ENCODE peak calls at places on chromosomes 5 and 9, in four cellular contexts. Y is body of pancreas, X is esophagus squamous epithelium, D is fibroblast of lung. P is an unnamed sample.

GRCh38 chr5:67338416-67338815 is 141.8 kb upstream of the CD180 start:
- DNase-seq in Y (no peak), D (peak; percentile 50), X (no peak), P (no peak)

GRCh38 chr5:150779397-150780179 is 1.0 kb downstream of the SMIM3 start:
- DNase-seq in D (peak; percentile 57), X (no peak), Y (no peak), P (no peak)

GRCh38 chr5:132215329-132215728 is 12.3 kb downstream of the P4HA2 start:
- DNase-seq in Y (peak; percentile 97), D (peak; percentile 97), X (no peak), P (no peak)

GRCh38 chr5:141094481-141095262 is at the start of gene PCDHB2:
- DNase-seq in X (no peak), D (peak; percentile 56), Y (no peak), P (no peak)

GRCh38 chr9:92265159-92265558 is 28.3 kb downstream of the IARS1 start:
- DNase-seq in D (peak; percentile 7), X (no peak), Y (no peak), P (no peak)

GRCh38 chr5:150515446-150515845 is 7.5 kb downstream of the NDST1 start:
- DNase-seq in D (peak; percentile 77), Y (peak; percentile 30), X (no peak), P (no peak)

GRCh38 chr9:73596321-73596720 is 444.7 kb downstream of the ANXA1 start:
- DNase-seq in Y (no peak), D (no peak), X (no peak), P (no peak)

GRCh38 chr9:75992480-75993206 is 102.2 kb downstream of the PCSK5 start:
- DNase-seq in Y (no peak), X (no peak), D (no peak), P (no peak)

GRCh38 chr9:13705356-13705755 is 425.9 kb upstream of the MPDZ start:
- DNase-seq in Y (no peak), D (no peak), X (no peak), P (no peak)

DNA sequence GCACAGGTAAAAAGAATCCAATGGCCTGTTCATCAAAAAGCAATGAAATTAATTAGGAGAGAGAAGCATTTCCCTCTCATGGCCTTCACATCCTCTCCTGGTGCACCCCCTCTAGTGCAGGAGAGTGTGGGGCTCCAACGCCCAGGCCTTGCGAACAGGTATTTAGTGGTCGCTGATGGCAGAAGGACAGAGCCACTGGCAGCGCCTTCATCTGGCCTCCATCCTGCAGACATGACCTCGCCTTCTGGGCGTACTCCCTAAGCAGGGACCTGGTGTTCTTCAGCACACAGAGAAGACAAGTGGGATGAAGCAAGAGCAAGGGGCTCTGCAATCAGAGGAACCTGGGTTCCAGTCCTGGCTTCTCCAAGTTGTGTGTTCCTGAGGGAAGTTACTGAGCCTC is 77.5 kb downstream of the SEMA4D start:
- DNase-seq in D (no peak), X (no peak), Y (no peak), P (no peak)
- H3K4me1 ChIP-seq in D (no peaks in the 10 kb centered on the region), X (no peaks in the 10 kb centered on the region), Y (no peaks in the 10 kb centered on the region), P (peaks cover 74% of the 10 kb centered on the region)

GRCh38 chr5:34698109-34698419 is 41.9 kb downstream of the RAI14 start:
- DNase-seq in D (no peak), Y (no peak), X (no peak), P (no peak)

GRCh38 chr5:34692781-34693180 is 36.7 kb downstream of the RAI14 start:
- DNase-seq in Y (no peak), X (no peak), D (no peak), P (no peak)

GRCh38 chr5:34694012-34694411 is 37.9 kb downstream of the RAI14 start:
- DNase-seq in Y (no peak), D (no peak), X (no peak), P (no peak)

GRCh38 chr5:34697308-34698108 is 41.4 kb downstream of the RAI14 start:
- DNase-seq in D (no peak), X (no peak), Y (no peak), P (no peak)

GRCh38 chr5:34695275-34696032 is 39.3 kb downstream of the RAI14 start:
- DNase-seq in D (no peak), Y (no peak), X (no peak), P (no peak)
- H3K4me3 ChIP-seq in D (peak overlapping the region; percentile 23), Y (no peak overlapping the region), X (no peak overlapping the region), P (no peak overlapping the region)

DNA sequence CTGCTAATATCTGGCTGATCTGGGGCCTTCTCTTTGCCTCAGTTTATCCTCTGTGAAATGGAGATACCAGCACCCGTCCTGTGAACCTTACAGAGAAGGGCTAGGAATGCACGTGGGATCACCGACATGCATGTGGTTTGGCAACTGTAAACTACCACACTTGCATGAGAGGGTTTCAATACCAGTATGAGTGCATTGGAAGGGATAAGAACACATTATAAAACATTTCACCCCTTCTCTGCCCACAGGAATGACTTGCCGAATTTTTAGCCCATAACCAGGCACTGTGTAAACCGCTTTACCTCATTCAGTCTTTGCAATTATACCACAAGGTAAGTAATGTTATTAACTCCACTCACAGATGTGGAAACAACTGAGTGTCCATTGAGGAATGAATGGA is 8.9 kb upstream of the RAB14 start:
- DNase-seq in X (no peak), D (no peak), Y (no peak), P (no peak)
- H3K4me1 ChIP-seq in X (no peaks in the 10 kb centered on the region), D (peaks cover 3% of the 10 kb centered on the region), Y (peaks cover 9% of the 10 kb centered on the region), P (peaks cover 5% of the 10 kb centered on the region)

GRCh38 chr5:166637295-166637694 is 1654.2 kb upstream of the WWC1 start:
- DNase-seq in Y (no peak), X (no peak), D (no peak), P (no peak)
- H3K4me3 ChIP-seq in Y (no peak overlapping the region), X (no peak overlapping the region), D (no peak overlapping the region), P (no peak overlapping the region)

GRCh38 chr5:111129938-111130337 is 37.8 kb downstream of the WDR36 start:
- DNase-seq in Y (no peak), X (no peak), D (peak; percentile 45), P (no peak)
- H3K4me1 ChIP-seq in Y (no peaks in the 10 kb centered on the region), X (no peaks in the 10 kb centered on the region), D (peaks cover 5% of the 10 kb centered on the region), P (no peaks in the 10 kb centered on the region)

DNA sequence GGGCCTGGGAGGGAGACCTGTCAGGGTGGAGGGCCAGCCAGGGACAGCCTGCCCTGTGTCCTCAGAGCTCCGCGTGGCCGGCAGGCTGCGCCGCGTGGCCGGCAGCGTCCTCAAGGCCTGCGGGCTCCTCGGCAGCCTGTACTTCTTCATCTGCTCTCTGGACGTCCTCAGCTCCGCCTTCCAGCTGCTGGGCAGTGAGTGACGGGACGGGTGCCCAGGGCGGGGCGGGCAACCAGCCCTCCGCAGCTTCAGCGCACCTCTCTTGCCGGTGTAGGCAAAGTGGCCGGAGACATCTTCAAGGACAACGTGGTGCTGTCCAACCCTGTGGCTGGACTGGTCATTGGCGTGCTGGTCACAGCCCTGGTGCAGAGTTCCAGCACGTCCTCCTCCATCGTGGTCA is 1.8 kb downstream of the SLC34A3 start:
- DNase-seq in X (no peak), D (no peak), Y (no peak), P (no peak)
- H3K4me3 ChIP-seq in X (no peak overlapping the region), D (no peak overlapping the region), Y (no peak overlapping the region), P (no peak overlapping the region)

DNA sequence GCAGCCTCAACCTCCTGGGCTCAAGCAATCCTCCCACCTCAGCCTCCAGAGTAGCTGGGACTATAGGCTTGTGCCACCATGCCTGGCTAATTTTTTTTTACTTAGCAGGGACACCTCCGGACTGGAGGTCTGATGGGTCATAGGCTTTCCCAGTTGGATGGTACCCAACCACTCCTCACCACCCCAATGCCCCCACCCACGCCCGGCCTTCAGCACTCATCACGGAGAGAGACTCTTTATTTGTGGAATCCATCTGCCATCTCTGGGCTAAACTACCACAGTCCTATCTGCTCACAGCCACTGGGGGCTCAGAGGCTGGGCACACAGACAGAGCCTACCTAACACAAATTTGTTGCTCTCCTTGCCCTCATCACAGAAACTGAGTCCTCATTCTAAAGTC is 58.3 kb upstream of the STXBP1 start:
- DNase-seq in Y (no peak), D (no peak), X (no peak), P (no peak)
- H3K4me1 ChIP-seq in Y (peaks cover 98% of the 10 kb centered on the region), D (peaks cover 52% of the 10 kb centered on the region), X (peaks cover 53% of the 10 kb centered on the region), P (peaks cover 39% of the 10 kb centered on the region)

DNA sequence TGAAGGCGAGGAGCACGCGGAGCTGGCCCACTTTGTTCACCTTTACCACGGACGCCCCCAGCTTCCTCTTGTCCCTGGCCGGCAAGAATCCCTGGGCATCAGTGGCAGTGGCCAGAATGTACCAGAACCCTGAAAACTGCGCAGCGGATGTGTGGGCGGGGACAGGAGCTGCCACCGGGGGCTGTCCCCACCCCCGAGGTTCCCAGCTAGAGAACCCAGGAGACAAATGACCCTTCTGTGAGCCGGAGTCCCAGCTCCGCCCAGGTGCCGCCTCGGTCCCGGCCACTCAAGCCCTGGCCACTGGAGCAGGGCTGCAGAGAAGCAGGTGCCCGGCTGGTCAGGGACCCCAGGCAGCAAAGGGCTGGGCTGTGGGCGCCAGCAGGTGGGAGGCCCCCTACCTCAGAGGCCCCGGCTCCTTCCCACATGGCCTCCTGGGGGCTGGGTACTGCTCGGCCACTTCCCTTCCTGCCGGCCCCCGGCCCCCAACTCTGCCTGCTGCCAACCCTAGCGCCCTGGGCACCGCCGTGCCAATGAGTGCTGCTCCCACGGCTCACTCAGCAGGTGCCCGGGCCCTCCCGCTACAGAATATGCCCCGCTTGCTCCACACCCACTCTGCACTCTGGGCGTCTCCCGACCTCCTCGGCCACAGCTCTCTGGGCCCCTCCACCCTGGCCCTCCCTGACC is 713 bp downstream of the LCN10 start:
- DNase-seq in X (no peak), Y (no peak), D (no peak), P (no peak)
- H3K4me3 ChIP-seq in X (no peak overlapping the region), Y (no peak overlapping the region), D (no peak overlapping the region), P (peak overlapping the region; percentile 37)

GRCh38 chr9:135579356-135579755 is 17.8 kb downstream of the PAEP start:
- DNase-seq in X (no peak), Y (no peak), D (no peak), P (no peak)

GRCh38 chr9:135575995-135576631 is 14.6 kb downstream of the PAEP start:
- DNase-seq in X (no peak), Y (no peak), D (no peak), P (no peak)

GRCh38 chr9:135574943-135575342 is 13.4 kb downstream of the PAEP start:
- DNase-seq in Y (no peak), D (no peak), X (no peak), P (no peak)

GRCh38 chr9:135579889-135580660 is 18.5 kb downstream of the PAEP start:
- DNase-seq in X (no peak), Y (no peak), D (no peak), P (no peak)

DNA sequence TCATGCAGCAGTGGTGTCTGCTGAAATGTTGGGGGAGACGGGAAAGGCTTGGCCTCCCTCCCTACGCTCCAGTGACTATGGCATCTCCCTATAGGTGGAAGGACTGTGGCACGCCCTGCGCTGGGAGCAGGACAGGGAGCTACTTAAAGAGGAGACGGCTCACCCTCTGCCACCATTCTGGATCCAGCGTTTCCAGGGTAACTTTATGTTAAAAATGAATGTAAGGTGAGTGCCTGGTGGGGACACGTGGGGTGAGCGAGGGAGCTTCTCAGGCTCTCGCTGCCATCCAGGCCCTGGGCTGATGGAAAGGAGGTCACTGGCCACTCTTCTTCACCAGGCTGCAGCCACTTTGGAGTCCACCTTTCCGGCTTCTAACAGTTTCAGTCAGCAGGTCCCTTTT is 15.7 kb downstream of the PAEP start:
- DNase-seq in D (no peak), X (no peak), Y (no peak), P (no peak)
- H3K4me1 ChIP-seq in D (no peaks in the 10 kb centered on the region), X (no peaks in the 10 kb centered on the region), Y (no peaks in the 10 kb centered on the region), P (no peaks in the 10 kb centered on the region)

P was measured in effector memory CD4-positive, alpha-beta T cell.